ENCODE peak calls at places on chromosomes 1 and 21, in six cellular contexts. I is amniotic stem cell; M is A549; F is HFF-Myc; E is stimulated activated CD4-positive, alpha-beta T cell treated with anti-CD3 and anti-CD28 coated beads, Interleukin-12 subunit alpha, Interleukin-12 subunit beta, amount 100 ng/mL, for 4 hours; V is NCI-H748 treated with DMSO at 0.1 percent for 48 hours. L is an unnamed sample.

GRCh38 chr21:38392722-38393121 is 105.6 kb downstream of the ERG start:
- DNase-seq in I (no peak), M (no peak), F (no peak), E (no peak), V (no peak), L (no peak)

GRCh38 chr1:223732993-223733798 is 20.9 kb downstream of the CAPN2 start:
- DNase-seq in I (no peak), M (no peak), F (no peak), E (no peak), V (no peak), L (no peak)

GRCh38 chr1:50995651-50996050 is 25.6 kb downstream of the CDKN2C start:
- DNase-seq in I (no peak), M (no peak), F (no peak), E (no peak), V (peak), L (no peak)

GRCh38 chr1:2810281-2810680 is 8.8 kb upstream of the TTC34 start:
- DNase-seq in I (no peak), M (no peak), F (no peak), E (no peak), V (no peak), L (no peak)

GRCh38 chr1:109642610-109643009 is 13.3 kb upstream of the GSTM4 start:
- DNase-seq in I (no peak), M (no peak), F (no peak), E (no peak), V (no peak), L (no peak)

GRCh38 chr21:31932470-31932764 is 59.6 kb downstream of the HUNK start:
- DNase-seq in I (no peak), M (no peak), F (no peak), E (no peak), V (no peak), L (no peak)

GRCh38 chr1:77538956-77539509 is 143.4 kb downstream of the ZZZ3 start:
- DNase-seq in I (peak), M (peak), F (peak), E (no peak), V (no peak), L (peak)

GRCh38 chr1:236851871-236852270 is 56.8 kb downstream of the MTR start:
- DNase-seq in I (no peak), M (no peak), F (no peak), E (no peak), V (no peak), L (no peak)

GRCh38 chr1:197696372-197696771 is 78.9 kb downstream of the DENND1B start:
- DNase-seq in I (no peak), M (peak), F (no peak), E (no peak), V (no peak), L (no peak)

GRCh38 chr1:66925944-66926343 is 1.2 kb downstream of the MIER1 start:
- DNase-seq in I (no peak), M (no peak), F (no peak), E (no peak), V (peak), L (no peak)

GRCh38 chr1:155455588-155456195 is 106.9 kb downstream of the ASH1L start:
- DNase-seq in I (no peak), M (no peak), F (no peak), E (no peak), V (no peak), L (no peak)

GRCh38 chr1:38648417-38648816 is 211.2 kb downstream of the RRAGC start:
- DNase-seq in I (no peak), M (no peak), F (no peak), E (no peak), V (no peak), L (no peak)

GRCh38 chr1:42177551-42177981 is 13.0 kb upstream of the GUCA2A start:
- DNase-seq in I (no peak), M (no peak), F (peak), E (no peak), V (peak), L (peak)

GRCh38 chr1:33454646-33455282 is 17.7 kb upstream of the ZSCAN20 start:
- DNase-seq in I (no peak), M (no peak), F (no peak), E (no peak), V (no peak), L (no peak)